ENCODE peak calls at places on chromosomes 4 and X, in ten cellular contexts. One of them, this sample, is unnamed.

GRCh38 chr4:97646997-97647396 is 496.3 kb downstream of the STPG2 start:
- DNase-seq in activated T-helper 1 cell treated with Interleukin-2 at 50 U/mL for 16 hours: no peak
- DNase-seq in hippocampal formation: no peak
- DNase-seq in mesendoderm: no peak
- DNase-seq in activated T-cell treated with anti-CD3 and anti-CD28 coated beads, Interleukin-2, amount 50 U/mL, for 48 hours: no peak
- DNase-seq in dorsolateral prefrontal cortex: peak
- DNase-seq in midbrain: no peak
- DNase-seq in neuronal stem cell: no peak
- DNase-seq in NCI-H2171 treated with DMSO at 0.1 percent for 48 hours: no peak
- DNase-seq in left lobe of liver: no peak
- DNase-seq in this sample: no peak

GRCh38 chr4:104989363-104989762 is 157.3 kb upstream of the TET2 start:
- DNase-seq in activated T-helper 1 cell treated with Interleukin-2 at 50 U/mL for 16 hours: no peak
- DNase-seq in hippocampal formation: no peak
- DNase-seq in mesendoderm: no peak
- DNase-seq in activated T-cell treated with anti-CD3 and anti-CD28 coated beads, Interleukin-2, amount 50 U/mL, for 48 hours: no peak
- DNase-seq in dorsolateral prefrontal cortex: no peak
- DNase-seq in midbrain: no peak
- DNase-seq in neuronal stem cell: no peak
- DNase-seq in NCI-H2171 treated with DMSO at 0.1 percent for 48 hours: peak
- DNase-seq in left lobe of liver: no peak
- DNase-seq in this sample: no peak

GRCh38 chrX:72306085-72306801 is 529 bp upstream of the CITED1 start:
- DNase-seq in activated T-helper 1 cell treated with Interleukin-2 at 50 U/mL for 16 hours: no peak
- DNase-seq in hippocampal formation: no peak
- DNase-seq in mesendoderm: peak
- DNase-seq in activated T-cell treated with anti-CD3 and anti-CD28 coated beads, Interleukin-2, amount 50 U/mL, for 48 hours: no peak
- DNase-seq in dorsolateral prefrontal cortex: no peak
- DNase-seq in midbrain: no peak
- DNase-seq in neuronal stem cell: no peak
- DNase-seq in NCI-H2171 treated with DMSO at 0.1 percent for 48 hours: no peak
- DNase-seq in left lobe of liver: no peak
- DNase-seq in this sample: no peak

GRCh38 chr4:87060957-87061356 is 126.1 kb downstream of the AFF1 start:
- DNase-seq in activated T-helper 1 cell treated with Interleukin-2 at 50 U/mL for 16 hours: no peak
- DNase-seq in hippocampal formation: no peak
- DNase-seq in mesendoderm: no peak
- DNase-seq in activated T-cell treated with anti-CD3 and anti-CD28 coated beads, Interleukin-2, amount 50 U/mL, for 48 hours: no peak
- DNase-seq in dorsolateral prefrontal cortex: no peak
- DNase-seq in midbrain: no peak
- DNase-seq in neuronal stem cell: no peak
- DNase-seq in NCI-H2171 treated with DMSO at 0.1 percent for 48 hours: no peak
- DNase-seq in left lobe of liver: no peak
- DNase-seq in this sample: peak

GRCh38 chr4:146134761-146135160 is 40.8 kb upstream of the LSM6 start:
- DNase-seq in activated T-helper 1 cell treated with Interleukin-2 at 50 U/mL for 16 hours: no peak
- DNase-seq in hippocampal formation: peak
- DNase-seq in mesendoderm: no peak
- DNase-seq in activated T-cell treated with anti-CD3 and anti-CD28 coated beads, Interleukin-2, amount 50 U/mL, for 48 hours: no peak
- DNase-seq in dorsolateral prefrontal cortex: no peak
- DNase-seq in midbrain: no peak
- DNase-seq in neuronal stem cell: no peak
- DNase-seq in NCI-H2171 treated with DMSO at 0.1 percent for 48 hours: peak
- DNase-seq in left lobe of liver: peak
- DNase-seq in this sample: no peak

GRCh38 chr4:31727030-31727429 is 1006.9 kb downstream of the PCDH7 start:
- DNase-seq in activated T-helper 1 cell treated with Interleukin-2 at 50 U/mL for 16 hours: no peak
- DNase-seq in hippocampal formation: no peak
- DNase-seq in mesendoderm: no peak
- DNase-seq in activated T-cell treated with anti-CD3 and anti-CD28 coated beads, Interleukin-2, amount 50 U/mL, for 48 hours: no peak
- DNase-seq in dorsolateral prefrontal cortex: no peak
- DNase-seq in midbrain: no peak
- DNase-seq in neuronal stem cell: no peak
- DNase-seq in NCI-H2171 treated with DMSO at 0.1 percent for 48 hours: no peak
- DNase-seq in left lobe of liver: no peak
- DNase-seq in this sample: no peak

GRCh38 chr4:48912349-48912748 is 5.8 kb upstream of the OCIAD2 start:
- DNase-seq in activated T-helper 1 cell treated with Interleukin-2 at 50 U/mL for 16 hours: no peak
- DNase-seq in hippocampal formation: no peak
- DNase-seq in mesendoderm: no peak
- DNase-seq in activated T-cell treated with anti-CD3 and anti-CD28 coated beads, Interleukin-2, amount 50 U/mL, for 48 hours: no peak
- DNase-seq in dorsolateral prefrontal cortex: no peak
- DNase-seq in midbrain: no peak
- DNase-seq in neuronal stem cell: no peak
- DNase-seq in NCI-H2171 treated with DMSO at 0.1 percent for 48 hours: no peak
- DNase-seq in left lobe of liver: no peak
- DNase-seq in this sample: no peak

GRCh38 chr4:121977251-121978168 is 25.6 kb upstream of the TRPC3 start:
- DNase-seq in activated T-helper 1 cell treated with Interleukin-2 at 50 U/mL for 16 hours: no peak
- DNase-seq in hippocampal formation: no peak
- DNase-seq in mesendoderm: peak
- DNase-seq in activated T-cell treated with anti-CD3 and anti-CD28 coated beads, Interleukin-2, amount 50 U/mL, for 48 hours: no peak
- DNase-seq in dorsolateral prefrontal cortex: no peak
- DNase-seq in midbrain: no peak
- DNase-seq in neuronal stem cell: no peak
- DNase-seq in NCI-H2171 treated with DMSO at 0.1 percent for 48 hours: no peak
- DNase-seq in left lobe of liver: no peak
- DNase-seq in this sample: no peak

GRCh38 chr4:123924536-123924935 is 527.9 kb downstream of the SPRY1 start:
- DNase-seq in activated T-helper 1 cell treated with Interleukin-2 at 50 U/mL for 16 hours: no peak
- DNase-seq in hippocampal formation: no peak
- DNase-seq in mesendoderm: no peak
- DNase-seq in activated T-cell treated with anti-CD3 and anti-CD28 coated beads, Interleukin-2, amount 50 U/mL, for 48 hours: no peak
- DNase-seq in dorsolateral prefrontal cortex: no peak
- DNase-seq in midbrain: no peak
- DNase-seq in neuronal stem cell: no peak
- DNase-seq in NCI-H2171 treated with DMSO at 0.1 percent for 48 hours: no peak
- DNase-seq in left lobe of liver: no peak
- DNase-seq in this sample: no peak

GRCh38 chr4:158162637-158163036 is 10.2 kb downstream of the GASK1B start:
- DNase-seq in activated T-helper 1 cell treated with Interleukin-2 at 50 U/mL for 16 hours: no peak
- DNase-seq in hippocampal formation: no peak
- DNase-seq in mesendoderm: no peak
- DNase-seq in activated T-cell treated with anti-CD3 and anti-CD28 coated beads, Interleukin-2, amount 50 U/mL, for 48 hours: no peak
- DNase-seq in dorsolateral prefrontal cortex: no peak
- DNase-seq in midbrain: no peak
- DNase-seq in neuronal stem cell: no peak
- DNase-seq in NCI-H2171 treated with DMSO at 0.1 percent for 48 hours: no peak
- DNase-seq in left lobe of liver: no peak
- DNase-seq in this sample: no peak